ENCODE peak calls at places on chromosomes 6 and 20, in four cellular contexts. Q, O, Z and K are unnamed samples.

GRCh38 chr6:137661601-137662000 is 167.4 kb upstream of the OLIG3 start:
- DNase-seq in Q (peak), O (no peak), Z (no peak), K (no peak)

GRCh38 chr20:61382194-61382593 is 130.1 kb downstream of the CDH4 start:
- DNase-seq in Q (no peak), O (no peak), Z (no peak), K (no peak)

GRCh38 chr20:3515379-3516175 is 44.8 kb downstream of the ATRN start:
- DNase-seq in Q (no peak), O (no peak), Z (no peak), K (no peak)

GRCh38 chr6:34063641-34064040 is 82.2 kb downstream of the GRM4 start:
- DNase-seq in Q (no peak), O (no peak), Z (no peak), K (no peak)

GRCh38 chr6:170135821-170136471 is 154.9 kb downstream of the DLL1 start:
- DNase-seq in Q (no peak), O (no peak), Z (no peak), K (no peak)

GRCh38 chr20:57323034-57323433 is 6.6 kb upstream of the SPO11 start:
- DNase-seq in Q (peak), O (peak), Z (peak), K (no peak)

GRCh38 chr6:43036712-43037111 is 15.3 kb downstream of the RRP36 start:
- DNase-seq in Q (no peak), O (no peak), Z (no peak), K (no peak)

GRCh38 chr6:9647599-9647998 is 767.3 kb downstream of the TFAP2A start:
- DNase-seq in Q (no peak), O (no peak), Z (no peak), K (no peak)

GRCh38 chr6:12293234-12293930 is 3.2 kb downstream of the EDN1 start:
- DNase-seq in Q (no peak), O (no peak), Z (no peak), K (no peak)

GRCh38 chr6:157535354-157536217 is 154.6 kb downstream of the ZDHHC14 start:
- DNase-seq in Q (peak), O (no peak), Z (no peak), K (no peak)

GRCh38 chr6:162576009-162576408 is 151.6 kb downstream of the PRKN start:
- DNase-seq in Q (no peak), O (no peak), Z (no peak), K (no peak)

GRCh38 chr6:42104095-42104806 is 38.2 kb downstream of the C6orf132 start:
- DNase-seq in Q (no peak), O (peak), Z (peak), K (no peak)